ENCODE peak calls at places on chromosome 20, in four cellular contexts. A is activated CD8-positive, alpha-beta T cell treated with anti-CD3 and anti-CD28 coated beads for 36 hours; S is BJ; K is CD4-positive, alpha-beta T cell. Q is an unnamed sample.

GRCh38 chr20:40897177-40897700 is 131.4 kb upstream of the TOP1 start:
- DNase-seq in K (no peak), S (peak), A (no peak), Q (no peak)

GRCh38 chr20:10857362-10858070 is 183.7 kb upstream of the JAG1 start:
- DNase-seq in K (no peak), S (no peak), A (no peak), Q (no peak)

GRCh38 chr20:14820771-14821170 is 483.4 kb upstream of the FLRT3 start:
- DNase-seq in S (no peak), K (no peak), A (no peak), Q (no peak)

GRCh38 chr20:16562259-16562658 is 11.0 kb downstream of the KIF16B start:
- DNase-seq in K (no peak), S (no peak), A (no peak), Q (no peak)

GRCh38 chr20:33658510-33658909 is 3.6 kb upstream of the C20orf144 start:
- DNase-seq in S (no peak), K (no peak), A (no peak), Q (no peak)

GRCh38 chr20:39619386-39619785 is 657.2 kb downstream of the DHX35 start:
- DNase-seq in S (no peak), A (no peak), K (no peak), Q (no peak)

GRCh38 chr20:61879303-61879620 is 186.4 kb downstream of the TAF4 start:
- DNase-seq in S (no peak), K (no peak), A (no peak), Q (no peak)

GRCh38 chr20:53706008-53706481 is 112.4 kb upstream of the ZNF217 start:
- DNase-seq in S (peak), K (no peak), A (no peak), Q (no peak)

GRCh38 chr20:19662638-19662995 is 95.4 kb upstream of the RIN2 start:
- DNase-seq in S (no peak), A (no peak), K (no peak), Q (no peak)

GRCh38 chr20:63101781-63102719 is 95.3 kb upstream of the BHLHE23 start:
- DNase-seq in K (peak), A (peak), S (no peak), Q (no peak)
- TF ChIP-seq CTCF in K (no peak), A (no peak), S (no peak), Q (no peak)

GRCh38 chr20:44724423-44725091 is 9.4 kb downstream of the CCN5 start:
- DNase-seq in K (no peak), S (no peak), A (no peak), Q (no peak)

GRCh38 chr20:44725852-44726251 is 10.7 kb downstream of the CCN5 start:
- DNase-seq in A (no peak), S (no peak), K (no peak), Q (no peak)

GRCh38 chr20:44723798-44724362 is 8.7 kb downstream of the CCN5 start:
- DNase-seq in A (no peak), S (no peak), K (no peak), Q (no peak)

GRCh38 chr20:44728835-44729342 is 13.7 kb downstream of the CCN5 start:
- DNase-seq in A (no peak), S (peak), K (no peak), Q (no peak)

GRCh38 chr20:44727039-44727438 is 11.9 kb downstream of the CCN5 start:
- DNase-seq in K (no peak), S (no peak), A (no peak), Q (no peak)
- TF ChIP-seq CTCF in K (no peak), S (no peak), A (no peak), Q (no peak)

GRCh38 chr20:3407426-3408250 is at the start of gene DNAAF9:
- DNase-seq in S (no peak), K (peak), A (peak), Q (peak)
- TF ChIP-seq CTCF in S (peak), K (peak), A (peak), Q (peak)

GRCh38 chr20:57108742-57109141 is 157.7 kb downstream of the BMP7 start:
- DNase-seq in S (no peak), K (no peak), A (no peak), Q (no peak)
- TF ChIP-seq CTCF in S (no peak), K (no peak), A (no peak), Q (no peak)

GRCh38 chr20:3330046-3330741 is 77.3 kb downstream of the DNAAF9 start:
- DNase-seq in K (no peak), S (peak), A (no peak), Q (no peak)
- TF ChIP-seq CTCF in K (no peak), S (peak), A (no peak), Q (no peak)

GRCh38 chr20:38177201-38177600 is 12.1 kb upstream of the TGM2 start:
- DNase-seq in S (no peak), K (no peak), A (no peak), Q (no peak)

GRCh38 chr20:38178065-38178471 is 13.0 kb upstream of the TGM2 start:
- DNase-seq in A (no peak), K (no peak), S (no peak), Q (no peak)

GRCh38 chr20:38172344-38172743 is 7.3 kb upstream of the TGM2 start:
- DNase-seq in A (no peak), S (no peak), K (no peak), Q (no peak)

GRCh38 chr20:38173237-38174156 is 8.4 kb upstream of the TGM2 start:
- DNase-seq in K (no peak), S (peak), A (no peak), Q (peak)

GRCh38 chr20:38175221-38176030 is 10.4 kb upstream of the TGM2 start:
- DNase-seq in A (no peak), S (no peak), K (no peak), Q (no peak)
- TF ChIP-seq CTCF in A (no peak), S (no peak), K (no peak), Q (no peak)

DNA sequence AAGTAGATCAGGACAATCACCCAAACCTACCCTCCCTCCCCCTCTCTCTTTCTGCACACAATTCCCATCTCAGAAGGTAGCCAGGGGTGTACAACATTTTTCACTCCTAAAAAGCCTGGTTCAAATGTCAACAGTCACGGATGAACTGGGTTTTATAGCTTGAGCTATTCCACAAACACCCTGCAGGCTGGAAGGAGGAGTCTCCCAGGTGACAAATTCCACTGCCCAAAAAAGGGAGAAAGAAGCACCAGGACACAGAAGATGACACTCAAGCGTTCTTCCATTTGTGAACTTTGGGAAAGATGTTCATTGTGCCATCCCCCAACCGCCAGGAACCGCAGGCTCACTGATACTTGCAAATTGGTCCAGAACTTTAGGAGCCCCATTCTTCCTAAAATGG is 111.5 kb upstream of the NFATC2 start:
- DNase-seq in S (no peak), A (no peak), K (no peak), Q (no peak)
- TF ChIP-seq CTCF in S (no peak), A (no peak), K (no peak), Q (no peak)

Q was measured in progenitor cell of endocrine pancreas.